ENCODE peak calls at places on chromosomes 16 and 17, in six cellular contexts. One of them, this sample, is unnamed.

GRCh38 chr17:32253117-32253611 is 12.5 kb upstream of the RHBDL3 start:
- DNase-seq in ovary: peak; percentile 73
- DNase-seq in tibial nerve: peak; percentile 70
- DNase-seq in upper lobe of left lung: no peak
- DNase-seq in stomach: peak; percentile 87
- DNase-seq in A549: peak; percentile 84
- DNase-seq in this sample: no peak

GRCh38 chr17:74749262-74750038 is 1.0 kb downstream of the NHERF1 start:
- DNase-seq in ovary: no peak
- DNase-seq in tibial nerve: no peak
- DNase-seq in upper lobe of left lung: peak; percentile 90
- DNase-seq in stomach: no peak
- DNase-seq in A549: no peak
- DNase-seq in this sample: no peak

GRCh38 chr17:5249615-5250014 is 15.0 kb upstream of the SCIMP start:
- DNase-seq in ovary: peak; percentile 26
- DNase-seq in tibial nerve: peak; percentile 27
- DNase-seq in upper lobe of left lung: no peak
- DNase-seq in stomach: peak; percentile 61
- DNase-seq in A549: peak; percentile 83
- DNase-seq in this sample: peak; percentile 92

GRCh38 chr16:22938647-22939046 is 124.7 kb downstream of the HS3ST2 start:
- DNase-seq in ovary: no peak
- DNase-seq in tibial nerve: no peak
- DNase-seq in upper lobe of left lung: no peak
- DNase-seq in stomach: no peak
- DNase-seq in A549: no peak
- DNase-seq in this sample: no peak

GRCh38 chr17:74532115-74532514 is 840 bp upstream of the CD300LB start:
- DNase-seq in ovary: no peak
- DNase-seq in tibial nerve: no peak
- DNase-seq in upper lobe of left lung: no peak
- DNase-seq in stomach: peak; percentile 35
- DNase-seq in A549: no peak
- DNase-seq in this sample: no peak

GRCh38 chr17:36849871-36850348 is 87.4 kb upstream of the LHX1 start:
- DNase-seq in ovary: no peak
- DNase-seq in tibial nerve: no peak
- DNase-seq in upper lobe of left lung: no peak
- DNase-seq in stomach: no peak
- DNase-seq in A549: peak; percentile 43
- DNase-seq in this sample: no peak

GRCh38 chr16:10520869-10521578 is 59.4 kb downstream of the EMP2 start:
- DNase-seq in ovary: no peak
- DNase-seq in tibial nerve: no peak
- DNase-seq in upper lobe of left lung: no peak
- DNase-seq in stomach: no peak
- DNase-seq in A549: no peak
- DNase-seq in this sample: no peak

GRCh38 chr17:75450270-75450669 is 6.2 kb upstream of the TMEM94 start:
- DNase-seq in ovary: no peak
- DNase-seq in tibial nerve: no peak
- DNase-seq in upper lobe of left lung: no peak
- DNase-seq in stomach: no peak
- DNase-seq in A549: no peak
- DNase-seq in this sample: no peak

GRCh38 chr17:261640-262039 is 80.2 kb upstream of the DOC2B start:
- DNase-seq in ovary: no peak
- DNase-seq in tibial nerve: no peak
- DNase-seq in upper lobe of left lung: no peak
- DNase-seq in stomach: no peak
- DNase-seq in A549: no peak
- DNase-seq in this sample: no peak

GRCh38 chr16:66508914-66509496 is 40.9 kb downstream of the TK2 start:
- DNase-seq in ovary: no peak
- DNase-seq in tibial nerve: no peak
- DNase-seq in upper lobe of left lung: no peak
- DNase-seq in stomach: peak; percentile 16
- DNase-seq in A549: no peak
- DNase-seq in this sample: no peak

GRCh38 chr16:85231959-85232358 is 119.7 kb upstream of the CIBAR2 start:
- DNase-seq in ovary: peak; percentile 68
- DNase-seq in tibial nerve: no peak
- DNase-seq in upper lobe of left lung: no peak
- DNase-seq in stomach: no peak
- DNase-seq in A549: no peak
- DNase-seq in this sample: no peak

GRCh38 chr17:13076905-13077304 is 59.1 kb upstream of the ELAC2 start:
- DNase-seq in ovary: no peak
- DNase-seq in tibial nerve: no peak
- DNase-seq in upper lobe of left lung: no peak
- DNase-seq in stomach: no peak
- DNase-seq in A549: no peak
- DNase-seq in this sample: no peak

GRCh38 chr17:48612854-48613691 is 2.0 kb downstream of the HOXB8 start:
- DNase-seq in ovary: no peak
- DNase-seq in tibial nerve: no peak
- DNase-seq in upper lobe of left lung: peak; percentile 87
- DNase-seq in stomach: no peak
- DNase-seq in A549: peak; percentile 79
- DNase-seq in this sample: no peak

DNA sequence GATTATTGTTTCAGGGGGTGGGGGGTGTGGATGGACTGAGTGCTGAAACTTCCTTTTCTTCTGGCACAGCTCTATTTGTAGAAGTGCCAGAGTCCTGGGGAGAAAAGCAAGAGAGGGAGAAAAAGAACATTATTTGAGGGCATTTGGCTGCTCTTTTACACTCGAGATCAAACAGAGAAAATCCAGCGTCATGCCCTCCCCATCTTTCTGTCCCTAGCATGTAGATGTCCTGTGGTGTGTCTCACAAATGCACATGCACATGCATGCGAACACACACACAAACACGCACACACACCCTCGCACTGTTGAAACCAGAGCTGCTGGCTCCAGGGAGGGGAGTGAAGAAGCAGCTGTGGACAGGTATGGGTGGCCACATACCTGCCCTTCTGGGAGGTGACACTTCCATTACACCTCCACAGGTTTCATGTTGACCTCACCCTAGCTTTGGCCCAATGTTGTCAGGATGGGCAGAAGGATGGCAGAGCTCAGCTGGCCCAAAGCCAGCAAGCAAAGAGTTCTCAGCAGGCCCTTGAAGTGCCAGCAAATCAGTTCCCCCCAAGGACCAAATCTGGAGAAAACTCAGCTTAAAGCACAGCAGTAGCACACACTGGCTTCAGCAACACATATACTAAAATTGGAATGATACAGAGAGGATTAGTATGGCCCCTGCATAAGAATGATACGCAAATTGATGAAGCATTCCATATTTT is 13.2 kb downstream of the ARL4D start:
- DNase-seq in ovary: no peak
- DNase-seq in tibial nerve: no peak
- DNase-seq in upper lobe of left lung: no peak
- DNase-seq in stomach: no peak
- DNase-seq in A549: no peak
- DNase-seq in this sample: no peak
- TF ChIP-seq CTCF in ovary: no peak
- TF ChIP-seq CTCF in tibial nerve: no peak
- TF ChIP-seq CTCF in upper lobe of left lung: no peak
- TF ChIP-seq CTCF in stomach: no peak
- TF ChIP-seq CTCF in A549: no peak
- TF ChIP-seq CTCF in this sample: no peak

GRCh38 chr17:78747479-78747878 is 34.6 kb downstream of the CYTH1 start:
- DNase-seq in ovary: no peak
- DNase-seq in tibial nerve: no peak
- DNase-seq in upper lobe of left lung: no peak
- DNase-seq in stomach: no peak
- DNase-seq in A549: no peak
- DNase-seq in this sample: no peak

GRCh38 chr17:78746263-78746948 is 35.7 kb downstream of the CYTH1 start:
- DNase-seq in ovary: no peak
- DNase-seq in tibial nerve: no peak
- DNase-seq in upper lobe of left lung: no peak
- DNase-seq in stomach: no peak
- DNase-seq in A549: no peak
- DNase-seq in this sample: no peak

GRCh38 chr17:78745407-78746088 is 36.5 kb downstream of the CYTH1 start:
- DNase-seq in ovary: no peak
- DNase-seq in tibial nerve: no peak
- DNase-seq in upper lobe of left lung: peak; percentile 19
- DNase-seq in stomach: no peak
- DNase-seq in A549: peak; percentile 55
- DNase-seq in this sample: no peak

GRCh38 chr17:78748048-78748729 is 33.9 kb downstream of the CYTH1 start:
- DNase-seq in ovary: no peak
- DNase-seq in tibial nerve: no peak
- DNase-seq in upper lobe of left lung: no peak
- DNase-seq in stomach: no peak
- DNase-seq in A549: no peak
- DNase-seq in this sample: no peak

GRCh38 chr17:78746949-78747269 is 35.2 kb downstream of the CYTH1 start:
- DNase-seq in ovary: no peak
- DNase-seq in tibial nerve: no peak
- DNase-seq in upper lobe of left lung: no peak
- DNase-seq in stomach: no peak
- DNase-seq in A549: no peak
- DNase-seq in this sample: no peak
- H3K27ac ChIP-seq in ovary: no peak overlapping the region
- H3K27ac ChIP-seq in tibial nerve: peak overlapping the region; percentile 64
- H3K27ac ChIP-seq in upper lobe of left lung: peak overlapping the region; percentile 83
- H3K27ac ChIP-seq in stomach: peak overlapping the region; percentile 80
- H3K27ac ChIP-seq in A549: no peak overlapping the region
- H3K27ac ChIP-seq in this sample: peak overlapping the region; percentile 63

GRCh38 chr16:75622762-75623605 is at the start of gene ADAT1:
- DNase-seq in ovary: peak; percentile 97
- DNase-seq in tibial nerve: peak; percentile 94
- DNase-seq in upper lobe of left lung: peak; percentile 97
- DNase-seq in stomach: peak; percentile 99
- DNase-seq in A549: peak; percentile 98
- DNase-seq in this sample: peak; percentile 99

GRCh38 chr16:75618782-75619181 is 4.3 kb downstream of the ADAT1 start:
- DNase-seq in ovary: no peak
- DNase-seq in tibial nerve: no peak
- DNase-seq in upper lobe of left lung: no peak
- DNase-seq in stomach: no peak
- DNase-seq in A549: no peak
- DNase-seq in this sample: no peak

GRCh38 chr16:75617121-75617520 is 6.0 kb downstream of the ADAT1 start:
- DNase-seq in ovary: no peak
- DNase-seq in tibial nerve: no peak
- DNase-seq in upper lobe of left lung: no peak
- DNase-seq in stomach: no peak
- DNase-seq in A549: no peak
- DNase-seq in this sample: no peak

GRCh38 chr16:75621170-75621477 is 2.0 kb downstream of the ADAT1 start:
- DNase-seq in ovary: no peak
- DNase-seq in tibial nerve: no peak
- DNase-seq in upper lobe of left lung: no peak
- DNase-seq in stomach: no peak
- DNase-seq in A549: peak; percentile 44
- DNase-seq in this sample: no peak

GRCh38 chr16:75620326-75621169 is 2.5 kb downstream of the ADAT1 start:
- DNase-seq in ovary: no peak
- DNase-seq in tibial nerve: no peak
- DNase-seq in upper lobe of left lung: no peak
- DNase-seq in stomach: peak; percentile 34
- DNase-seq in A549: no peak
- DNase-seq in this sample: no peak
- TF ChIP-seq EP300 in ovary: no peak
- TF ChIP-seq EP300 in tibial nerve: no peak
- TF ChIP-seq EP300 in upper lobe of left lung: no peak
- TF ChIP-seq EP300 in stomach: no peak
- TF ChIP-seq EP300 in A549: no peak
- TF ChIP-seq EP300 in this sample: no peak

GRCh38 chr16:8572063-8572918 is 18.0 kb downstream of the TMEM114 start:
- DNase-seq in ovary: no peak
- DNase-seq in tibial nerve: no peak
- DNase-seq in upper lobe of left lung: no peak
- DNase-seq in stomach: no peak
- DNase-seq in A549: no peak
- DNase-seq in this sample: no peak

GRCh38 chr16:8575399-8575798 is 14.9 kb downstream of the TMEM114 start:
- DNase-seq in ovary: no peak
- DNase-seq in tibial nerve: no peak
- DNase-seq in upper lobe of left lung: no peak
- DNase-seq in stomach: no peak
- DNase-seq in A549: no peak
- DNase-seq in this sample: no peak

GRCh38 chr16:8571061-8571596 is 19.2 kb downstream of the TMEM114 start:
- DNase-seq in ovary: no peak
- DNase-seq in tibial nerve: no peak
- DNase-seq in upper lobe of left lung: no peak
- DNase-seq in stomach: no peak
- DNase-seq in A549: peak; percentile 19
- DNase-seq in this sample: no peak

GRCh38 chr16:8576141-8577004 is 13.9 kb downstream of the TMEM114 start:
- DNase-seq in ovary: no peak
- DNase-seq in tibial nerve: no peak
- DNase-seq in upper lobe of left lung: no peak
- DNase-seq in stomach: no peak
- DNase-seq in A549: no peak
- DNase-seq in this sample: no peak

GRCh38 chr16:8572919-8573724 is 17.2 kb downstream of the TMEM114 start:
- DNase-seq in ovary: no peak
- DNase-seq in tibial nerve: no peak
- DNase-seq in upper lobe of left lung: no peak
- DNase-seq in stomach: no peak
- DNase-seq in A549: peak; percentile 53
- DNase-seq in this sample: no peak
- TF ChIP-seq CTCF in ovary: no peak
- TF ChIP-seq CTCF in tibial nerve: peak; percentile 55
- TF ChIP-seq CTCF in upper lobe of left lung: no peak
- TF ChIP-seq CTCF in stomach: no peak
- TF ChIP-seq CTCF in A549: peak; percentile 54
- TF ChIP-seq CTCF in this sample: peak; percentile 29

GRCh38 chr16:86942469-86943175 is 364.3 kb downstream of the FOXL1 start:
- DNase-seq in ovary: no peak
- DNase-seq in tibial nerve: no peak
- DNase-seq in upper lobe of left lung: no peak
- DNase-seq in stomach: no peak
- DNase-seq in A549: no peak
- DNase-seq in this sample: no peak
- H3K27ac ChIP-seq in ovary: no peak overlapping the region
- H3K27ac ChIP-seq in tibial nerve: no peak overlapping the region
- H3K27ac ChIP-seq in upper lobe of left lung: no peak overlapping the region
- H3K27ac ChIP-seq in stomach: no peak overlapping the region
- H3K27ac ChIP-seq in A549: no peak overlapping the region
- H3K27ac ChIP-seq in this sample: no peak overlapping the region

DNA sequence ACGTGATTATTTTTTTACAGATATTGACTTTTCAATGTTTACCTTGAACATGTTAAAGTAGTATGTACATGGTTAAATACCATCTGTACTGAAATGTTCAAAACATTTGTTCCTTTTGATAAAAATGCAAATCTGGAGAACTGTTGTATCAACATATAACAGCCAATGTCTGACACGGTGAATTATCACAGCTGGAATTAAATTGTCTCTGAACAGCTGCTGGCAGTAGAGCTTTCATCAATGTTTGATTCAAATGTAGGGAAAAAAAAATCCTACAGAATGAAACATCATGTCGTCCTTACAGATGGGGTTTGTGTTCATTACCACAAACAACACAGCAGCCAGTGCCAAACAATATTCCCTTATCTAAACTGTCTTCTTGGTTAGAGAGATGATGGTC is 79.9 kb downstream of the TOX3 start:
- DNase-seq in ovary: no peak
- DNase-seq in tibial nerve: no peak
- DNase-seq in upper lobe of left lung: no peak
- DNase-seq in stomach: no peak
- DNase-seq in A549: no peak
- DNase-seq in this sample: no peak
- TF ChIP-seq EP300 in ovary: no peak
- TF ChIP-seq EP300 in tibial nerve: no peak
- TF ChIP-seq EP300 in upper lobe of left lung: no peak
- TF ChIP-seq EP300 in stomach: no peak
- TF ChIP-seq EP300 in A549: no peak
- TF ChIP-seq EP300 in this sample: no peak